ENCODE peak calls at places on chromosome 3, in four cellular contexts. X is H9, I is IMR-90, Y is H1. W is an unnamed sample.

GRCh38 chr3:113000691-113001090 is 9.9 kb downstream of the GTPBP8 start:
- DNase-seq in X (no peak), I (no peak), Y (no peak), W (no peak)

GRCh38 chr3:87509401-87509800 is 233.0 kb upstream of the POU1F1 start:
- DNase-seq in I (no peak), Y (no peak), X (no peak), W (peak; percentile 40)

GRCh38 chr3:86046436-86047328 is 944.3 kb downstream of the VGLL3 start:
- DNase-seq in X (no peak), I (no peak), Y (no peak), W (no peak)

GRCh38 chr3:9778102-9778501 is 8.4 kb upstream of the CAMK1 start:
- DNase-seq in I (peak; percentile 82), Y (no peak), X (no peak), W (no peak)

GRCh38 chr3:172626241-172626640 is 84.6 kb downstream of the NCEH1 start:
- DNase-seq in I (peak; percentile 74), Y (no peak), X (no peak), W (no peak)

GRCh38 chr3:17491601-17492000 is 250.8 kb downstream of the TBC1D5 start:
- DNase-seq in I (peak; percentile 86), Y (no peak), X (no peak), W (no peak)

GRCh38 chr3:125331243-125331642 is 43.9 kb downstream of the ZNF148 start:
- DNase-seq in X (no peak), Y (no peak), I (no peak), W (no peak)

GRCh38 chr3:174651951-174652350 is 207.2 kb upstream of the NAALADL2 start:
- DNase-seq in X (no peak), Y (no peak), I (no peak), W (no peak)

GRCh38 chr3:197286678-197287077 is 11.7 kb downstream of the DLG1 start:
- DNase-seq in Y (no peak), X (no peak), I (no peak), W (no peak)

GRCh38 chr3:129582799-129583198 is 23.7 kb downstream of the PLXND1 start:
- DNase-seq in Y (no peak), I (no peak), X (no peak), W (no peak)

GRCh38 chr3:23738946-23739345 is 66.8 kb upstream of the UBE2E1 start:
- DNase-seq in X (no peak), Y (no peak), I (peak; percentile 17), W (no peak)

GRCh38 chr3:34000301-34000700 is 201.9 kb downstream of the PDCD6IP start:
- DNase-seq in Y (no peak), I (no peak), X (no peak), W (no peak)

GRCh38 chr3:109355625-109356441 is 18.5 kb upstream of the DPPA4 start:
- DNase-seq in I (no peak), X (peak; percentile 89), Y (no peak), W (peak; percentile 80)

GRCh38 chr3:153043729-153044314 is 118.2 kb upstream of the RAP2B start:
- DNase-seq in I (peak; percentile 50), Y (no peak), X (no peak), W (peak; percentile 22)

GRCh38 chr3:177561365-177561764 is 364.1 kb upstream of the TBL1XR1 start:
- DNase-seq in Y (no peak), I (no peak), X (no peak), W (peak; percentile 18)

GRCh38 chr3:128133273-128133883 is 9.8 kb upstream of the RUVBL1 start:
- DNase-seq in X (peak; percentile 69), Y (peak; percentile 72), I (peak; percentile 70), W (peak; percentile 73)

GRCh38 chr3:175748087-175748732 is 889.1 kb downstream of the NAALADL2 start:
- DNase-seq in X (no peak), I (peak; percentile 26), Y (no peak), W (no peak)

GRCh38 chr3:42591811-42592210 is 1.2 kb downstream of the SS18L2 start:
- DNase-seq in X (no peak), Y (no peak), I (no peak), W (no peak)

GRCh38 chr3:113804701-113805100 is 33.9 kb upstream of the GRAMD1C start:
- DNase-seq in X (no peak), Y (no peak), I (no peak), W (no peak)

GRCh38 chr3:45057557-45057956 is 31.5 kb downstream of the CLEC3B start:
- DNase-seq in X (no peak), Y (no peak), I (no peak), W (peak; percentile 75)

GRCh38 chr3:10437272-10437994 is 68.0 kb downstream of the ATP2B2 start:
- DNase-seq in X (no peak), Y (no peak), I (peak; percentile 85), W (no peak)

GRCh38 chr3:122451371-122451770 is 35.5 kb upstream of the WDR5B start:
- DNase-seq in I (no peak), X (no peak), Y (no peak), W (no peak)

GRCh38 chr3:10238330-10238995 is 9.8 kb upstream of the TATDN2 start:
- DNase-seq in X (no peak), Y (no peak), I (no peak), W (no peak)

GRCh38 chr3:118987466-118987865 is 47.2 kb downstream of the IGSF11 start:
- DNase-seq in Y (no peak), I (peak; percentile 3), X (no peak), W (no peak)

GRCh38 chr3:114846779-114847178 is 300.3 kb downstream of the ZBTB20 start:
- DNase-seq in X (no peak), Y (no peak), I (peak; percentile 79), W (no peak)

GRCh38 chr3:114848087-114848486 is 299.0 kb downstream of the ZBTB20 start:
- DNase-seq in Y (no peak), X (no peak), I (no peak), W (no peak)

GRCh38 chr3:114848643-114849350 is 298.3 kb downstream of the ZBTB20 start:
- DNase-seq in Y (no peak), X (no peak), I (no peak), W (no peak)

GRCh38 chr3:114847564-114847963 is 299.5 kb downstream of the ZBTB20 start:
- DNase-seq in X (no peak), I (no peak), Y (no peak), W (no peak)

DNA sequence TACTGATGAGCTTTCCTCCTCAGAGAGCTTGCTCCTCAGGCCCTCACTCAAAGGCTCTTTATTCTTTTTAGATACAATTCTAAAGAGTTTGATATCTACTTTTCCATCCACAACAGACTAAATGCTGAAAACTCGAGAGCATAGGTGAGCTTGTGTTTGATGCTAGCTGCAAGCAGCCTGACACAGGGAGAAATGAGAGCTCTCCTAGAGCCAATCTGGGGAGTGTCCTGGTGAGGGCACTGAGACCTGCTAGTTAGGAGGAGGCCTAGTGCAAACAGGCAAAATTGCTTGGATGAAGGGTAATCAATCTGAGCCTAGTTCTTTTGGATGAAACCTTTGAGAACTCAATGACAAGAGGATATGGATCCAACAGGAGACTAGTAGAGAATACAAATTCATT is 300.8 kb downstream of the ZBTB20 start:
- DNase-seq in Y (no peak), I (no peak), X (no peak), W (no peak)
- H3K27ac ChIP-seq in Y (no peak overlapping the region), I (no peak overlapping the region), X (no peak overlapping the region), W (no peak overlapping the region)

GRCh38 chr3:58672880-58673279 is 6.3 kb upstream of the FAM3D start:
- DNase-seq in Y (no peak), X (no peak), I (no peak), W (no peak)
- H3K56ac ChIP-seq in Y (no peak overlapping the region), X (no peak overlapping the region), I (no peak overlapping the region), W (no peak overlapping the region)

GRCh38 chr3:170997966-170998913 is 28.3 kb downstream of the SLC2A2 start:
- DNase-seq in I (peak; percentile 59), Y (no peak), X (no peak), W (no peak)
- H2BK5ac ChIP-seq in I (peak overlapping the region; percentile 81), Y (no peak overlapping the region), X (no peak overlapping the region), W (no peak overlapping the region)

DNA sequence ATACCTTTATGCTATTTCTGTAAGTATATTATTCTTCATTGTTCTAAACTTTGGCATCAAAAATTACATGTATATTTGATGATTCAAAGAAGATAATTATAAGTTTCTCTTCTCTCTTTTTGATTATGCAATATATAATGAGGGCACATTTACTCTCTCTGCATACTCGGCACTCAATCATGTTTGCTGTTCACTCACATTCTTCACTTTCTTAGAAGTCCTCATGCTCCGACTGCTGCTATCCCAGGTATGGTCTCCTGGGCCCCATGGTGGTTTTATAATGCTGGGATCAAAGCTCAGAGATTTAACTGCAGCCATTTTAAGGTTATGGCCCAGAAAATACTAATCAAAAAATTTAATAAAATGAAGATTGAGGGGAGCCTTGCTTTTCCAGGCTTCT is 529.7 kb upstream of the IL12A start:
- DNase-seq in I (no peak), Y (no peak), X (no peak), W (no peak)
- H3K27ac ChIP-seq in I (no peak overlapping the region), Y (no peak overlapping the region), X (no peak overlapping the region), W (no peak overlapping the region)